ENCODE peak calls at places on chromosomes 5 and 9, in five cellular contexts. B is H1, P is GM12878, R is HepG2, D is K562. E is an unnamed sample.

GRCh38 chr5:134568761-134569725 is 43.6 kb downstream of the JADE2 start:
- DNase-seq in B (no peak), D (no peak), R (no peak), P (no peak), E (no peak)

GRCh38 chr5:131821221-131821620 is 24.4 kb upstream of the FNIP1 start:
- DNase-seq in B (no peak), R (no peak), D (no peak), P (no peak), E (no peak)

GRCh38 chr9:94068257-94068656 is 16.0 kb upstream of the PTPDC1 start:
- DNase-seq in B (no peak), P (no peak), D (peak), R (no peak), E (no peak)

GRCh38 chr9:136975624-136976023 is 1.7 kb upstream of the PTGDS start:
- DNase-seq in D (peak), R (peak), P (no peak), B (no peak), E (peak)

GRCh38 chr5:178373711-178374110 is 141.1 kb upstream of the PHYKPL start:
- DNase-seq in B (no peak), D (no peak), P (no peak), R (no peak), E (no peak)

GRCh38 chr5:50744761-50745160 is 78.3 kb downstream of the PARP8 start:
- DNase-seq in B (no peak), D (no peak), P (peak), R (no peak), E (no peak)

GRCh38 chr5:135511858-135512257 is 23.9 kb downstream of the NEUROG1 start:
- DNase-seq in D (no peak), B (no peak), R (no peak), P (no peak), E (no peak)

GRCh38 chr9:86353591-86354047 is 591 bp downstream of the TUT7 start:
- DNase-seq in D (peak), P (no peak), R (peak), B (peak), E (no peak)

GRCh38 chr9:127181315-127181580 is 58.8 kb upstream of the ANGPTL2 start:
- DNase-seq in P (no peak), D (no peak), B (no peak), R (no peak), E (no peak)

GRCh38 chr5:102670224-102670836 is 84.8 kb upstream of the PAM start:
- DNase-seq in R (peak), B (peak), D (peak), P (no peak), E (peak)

GRCh38 chr5:1192971-1193590 is 8.3 kb upstream of the SLC6A19 start:
- DNase-seq in R (no peak), B (no peak), P (no peak), D (no peak), E (peak)

GRCh38 chr5:173333900-173334685 is 5.9 kb upstream of the STC2 start:
- DNase-seq in R (no peak), D (no peak), P (no peak), B (no peak), E (no peak)

GRCh38 chr9:130988905-130989304 is 20.1 kb upstream of the LAMC3 start:
- DNase-seq in P (no peak), B (no peak), R (no peak), D (no peak), E (no peak)

GRCh38 chr5:148384389-148384756 is 615 bp downstream of the FBXO38 start:
- DNase-seq in P (no peak), D (peak), B (no peak), R (peak), E (no peak)

GRCh38 chr5:142884029-142884428 is 113.9 kb downstream of the ARHGAP26 start:
- DNase-seq in B (no peak), D (no peak), R (no peak), P (no peak), E (no peak)

GRCh38 chr9:129310666-129311350 is 132.7 kb upstream of the IER5L start:
- DNase-seq in R (no peak), D (no peak), B (no peak), P (no peak), E (no peak)

GRCh38 chr5:32319392-32319791 is 6.7 kb upstream of the MTMR12 start:
- DNase-seq in P (no peak), B (no peak), R (peak), D (no peak), E (peak)

GRCh38 chr5:140690376-140690932 is 716 bp downstream of the HARS1 start:
- DNase-seq in R (no peak), D (peak), B (no peak), P (no peak), E (no peak)

GRCh38 chr9:15999422-16000339 is 446.8 kb downstream of the CCDC171 start:
- DNase-seq in R (no peak), D (no peak), P (no peak), B (no peak), E (no peak)

GRCh38 chr5:164433471-164433870 is 928.1 kb downstream of the MAT2B start:
- DNase-seq in B (no peak), P (no peak), D (no peak), R (no peak), E (no peak)

GRCh38 chr5:132812949-132813598 is at the start of gene SOWAHA:
- DNase-seq in R (no peak), B (no peak), D (no peak), P (no peak), E (peak)

GRCh38 chr5:75886706-75887105 is 169.5 kb upstream of the POC5 start:
- DNase-seq in B (no peak), P (no peak), D (no peak), R (no peak), E (no peak)

GRCh38 chr5:60597570-60597969 is 102.4 kb downstream of the DEPDC1B start:
- DNase-seq in B (no peak), P (peak), R (no peak), D (no peak), E (no peak)

GRCh38 chr5:586751-587285 is 25.3 kb upstream of the CEP72 start:
- DNase-seq in P (no peak), D (no peak), R (no peak), B (no peak), E (no peak)

GRCh38 chr9:132049900-132050299 is 29.8 kb downstream of the MED27 start:
- DNase-seq in P (no peak), R (no peak), B (no peak), D (no peak), E (no peak)

GRCh38 chr5:66382152-66382551 is 214.0 kb upstream of the MAST4 start:
- DNase-seq in D (no peak), R (no peak), P (no peak), B (no peak), E (no peak)

GRCh38 chr5:126044111-126044668 is 379.0 kb upstream of the GRAMD2B start:
- DNase-seq in P (no peak), D (no peak), R (no peak), B (no peak), E (no peak)

GRCh38 chr5:173056783-173057061 is 570 bp downstream of the CREBRF start:
- DNase-seq in R (no peak), D (peak), P (no peak), B (no peak), E (no peak)

GRCh38 chr9:124686918-124687317 is 84.2 kb downstream of the NR6A1 start:
- DNase-seq in P (no peak), B (no peak), D (no peak), R (no peak), E (no peak)
- TF ChIP-seq ATF3 in P (no peak), B (no peak), D (no peak), R (no peak), E (no peak)

GRCh38 chr9:13213337-13213736 is 66.2 kb downstream of the MPDZ start:
- DNase-seq in B (no peak), D (peak), P (no peak), R (peak), E (no peak)
- TF ChIP-seq CTCF in B (no peak), D (peak), P (peak), R (no peak), E (no peak)

GRCh38 chr5:78765756-78766411 is 117.3 kb upstream of the LHFPL2 start:
- DNase-seq in D (no peak), B (no peak), P (no peak), R (no peak), E (no peak)

GRCh38 chr5:78763659-78764189 is 115.2 kb upstream of the LHFPL2 start:
- DNase-seq in B (no peak), D (no peak), R (no peak), P (peak), E (no peak)

GRCh38 chr5:78768781-78769380 is 120.3 kb upstream of the LHFPL2 start:
- DNase-seq in R (no peak), D (no peak), B (no peak), P (no peak), E (no peak)

GRCh38 chr5:78761831-78762230 is 113.3 kb upstream of the LHFPL2 start:
- DNase-seq in R (peak), B (no peak), D (no peak), P (no peak), E (no peak)

DNA sequence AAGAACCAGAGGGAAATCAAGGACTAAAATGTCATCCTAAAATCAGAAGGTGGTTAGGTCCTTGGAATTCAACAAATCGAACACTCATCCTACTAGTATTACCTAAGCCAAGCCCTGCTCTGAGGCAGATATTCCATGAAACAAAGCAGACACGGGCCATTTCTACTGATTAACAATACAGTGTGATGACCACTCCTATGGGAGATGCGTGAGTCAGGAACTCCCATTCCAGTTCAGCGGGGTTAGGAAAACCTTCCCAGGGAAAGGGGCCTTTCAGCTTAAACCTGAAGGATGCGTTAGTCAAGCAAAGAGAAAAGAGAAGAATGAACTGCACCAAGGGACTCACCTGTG is 117.8 kb upstream of the LHFPL2 start:
- DNase-seq in R (no peak), D (no peak), B (no peak), P (no peak), E (no peak)
- TF ChIP-seq USF2 in R (no peak), D (no peak), B (no peak), P (no peak), E (no peak)

DNA sequence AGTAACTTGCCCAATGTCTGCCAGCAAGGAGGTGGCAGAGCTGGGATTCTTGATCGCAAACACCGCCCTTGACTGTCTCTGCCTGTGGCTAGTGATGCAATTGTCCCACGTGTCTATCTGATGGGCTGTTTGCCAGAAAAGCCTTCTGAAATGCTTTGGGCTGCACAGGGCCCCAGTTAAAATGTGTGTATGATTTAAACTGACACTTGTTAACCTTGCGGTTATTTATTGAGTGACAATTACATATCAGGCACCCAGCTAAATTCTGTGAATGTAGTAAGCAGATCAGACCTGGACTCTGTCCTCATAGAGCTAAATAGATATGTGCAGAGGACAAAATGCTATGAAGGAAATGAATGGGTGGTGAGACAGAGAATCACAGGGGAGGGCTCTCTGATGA is 11.6 kb upstream of the IL12B start:
- DNase-seq in R (peak), B (no peak), P (no peak), D (peak), E (no peak)
- TF ChIP-seq ATF3 in R (peak), B (no peak), P (no peak), D (peak), E (no peak)

DNA sequence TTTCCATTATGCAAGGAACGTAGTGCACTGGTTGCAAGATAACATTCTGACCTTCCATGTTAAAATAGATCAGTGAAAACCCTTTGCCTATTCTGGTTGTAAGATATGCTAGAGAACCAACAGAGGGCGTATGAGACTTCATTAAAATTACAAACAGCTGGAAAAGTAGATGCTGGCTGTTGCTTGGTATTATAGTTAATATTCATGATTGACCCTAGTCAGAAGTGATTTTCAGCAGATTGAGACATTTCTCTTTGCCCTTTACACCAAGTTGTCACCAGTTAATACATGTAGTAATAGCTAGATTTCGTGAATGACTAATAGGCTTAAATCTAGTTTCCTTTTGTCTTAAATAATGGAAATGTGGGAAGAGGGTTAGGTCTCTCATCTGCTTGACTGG is 13.8 kb upstream of the FGF18 start:
- DNase-seq in B (no peak), R (no peak), P (no peak), D (no peak), E (no peak)
- TF ChIP-seq CTCF in B (peak), R (peak), P (peak), D (peak), E (no peak)

GRCh38 chr5:37492778-37493555 is 113.8 kb downstream of the WDR70 start:
- DNase-seq in D (no peak), P (no peak), R (no peak), B (no peak), E (no peak)

GRCh38 chr5:37495210-37495609 is 116.1 kb downstream of the WDR70 start:
- DNase-seq in R (peak), B (no peak), P (no peak), D (no peak), E (no peak)

GRCh38 chr5:37496902-37497445 is 117.9 kb downstream of the WDR70 start:
- DNase-seq in P (no peak), D (no peak), R (no peak), B (no peak), E (no peak)

GRCh38 chr5:37494756-37495155 is 115.6 kb downstream of the WDR70 start:
- DNase-seq in R (no peak), D (no peak), P (no peak), B (no peak), E (no peak)

DNA sequence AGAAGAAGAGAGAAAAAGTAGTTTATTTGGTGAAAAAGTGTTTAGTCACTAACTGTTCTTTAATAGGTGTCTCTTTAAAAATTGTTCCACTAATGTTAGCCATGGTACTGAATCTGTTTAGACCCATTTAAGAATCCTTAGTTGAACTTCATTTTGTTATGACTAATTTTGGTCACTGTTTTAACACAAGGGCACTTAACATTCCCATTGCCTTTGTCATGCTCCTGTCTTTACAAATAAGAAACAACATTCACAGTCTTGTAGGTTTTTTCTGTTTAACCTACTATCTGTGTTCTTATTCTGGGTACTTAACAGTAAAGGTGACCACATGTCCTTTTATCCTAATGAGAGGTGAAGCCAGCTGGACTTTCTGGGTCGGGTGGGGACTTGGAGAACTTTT is 116.5 kb downstream of the WDR70 start:
- DNase-seq in R (no peak), B (no peak), D (no peak), P (no peak), E (no peak)
- TF ChIP-seq USF2 in R (no peak), B (no peak), D (no peak), P (no peak), E (no peak)